ENCODE peak calls at places on chromosomes 6 and 20, in eight cellular contexts. R is KBM-7; W is NCI-H446 treated with DMSO at 0.1 percent for 48 hours; B is HCEC 1CT; V is dermis blood vessel endothelial cell; Q is NCI-H1436; E is IMR-90; O is activated effector memory CD4-positive, alpha-beta T cell treated with Interleukin-2 at 50 U/mL for 16 hours. N is an unnamed sample.

GRCh38 chr6:21595951-21596378 is 2.4 kb downstream of the SOX4 start:
- DNase-seq in R (no peak), W (no peak), B (no peak), V (no peak), Q (peak), E (no peak), O (no peak), N (no peak)

GRCh38 chr6:47042238-47042843 is at the start of gene ADGRF1:
- DNase-seq in R (no peak), W (no peak), B (no peak), V (no peak), Q (no peak), E (no peak), O (no peak), N (no peak)

GRCh38 chr20:4153661-4154238 is 138.4 kb upstream of the RNF24 start:
- DNase-seq in R (no peak), W (no peak), B (no peak), V (no peak), Q (no peak), E (no peak), O (no peak), N (no peak)

GRCh38 chr6:90266845-90267621 is 29.6 kb downstream of the BACH2 start:
- DNase-seq in R (no peak), W (no peak), B (no peak), V (no peak), Q (no peak), E (no peak), O (no peak), N (no peak)

GRCh38 chr6:32692019-32692418 is 25.6 kb upstream of the HLA-DQB1 start:
- DNase-seq in R (peak), W (no peak), B (no peak), V (peak), Q (no peak), E (no peak), O (peak), N (peak)

GRCh38 chr6:27752038-27752885 is 159.9 kb downstream of the OR2B2 start:
- DNase-seq in R (peak), W (peak), B (peak), V (peak), Q (peak), E (peak), O (peak), N (peak)

GRCh38 chr20:47670913-47671312 is 114.4 kb downstream of the SULF2 start:
- DNase-seq in R (no peak), W (no peak), B (no peak), V (no peak), Q (no peak), E (no peak), O (no peak), N (no peak)

GRCh38 chr20:58875111-58875510 is 22.6 kb downstream of the GNAS start:
- DNase-seq in R (no peak), W (no peak), B (no peak), V (no peak), Q (no peak), E (no peak), O (no peak), N (no peak)

GRCh38 chr20:58433759-58434158 is 44.7 kb downstream of the VAPB start:
- DNase-seq in R (no peak), W (no peak), B (peak), V (peak), Q (no peak), E (peak), O (no peak), N (peak)

GRCh38 chr6:105318660-105319059 is 84.2 kb downstream of the PREP start:
- DNase-seq in R (no peak), W (peak), B (peak), V (no peak), Q (no peak), E (peak), O (no peak), N (peak)

GRCh38 chr20:1266167-1266973 is at the start of gene SNPH:
- DNase-seq in R (no peak), W (no peak), B (peak), V (peak), Q (peak), E (peak), O (peak), N (peak)

GRCh38 chr20:48025061-48025515 is 239.8 kb upstream of the SULF2 start:
- DNase-seq in R (no peak), W (no peak), B (no peak), V (no peak), Q (no peak), E (peak), O (no peak), N (peak)

GRCh38 chr6:39239527-39240154 is 10.4 kb upstream of the KCNK5 start:
- DNase-seq in R (no peak), W (no peak), B (no peak), V (no peak), Q (no peak), E (no peak), O (no peak), N (no peak)

GRCh38 chr6:2630362-2630761 is 120.4 kb downstream of the MYLK4 start:
- DNase-seq in R (no peak), W (peak), B (peak), V (peak), Q (no peak), E (peak), O (no peak), N (peak)

GRCh38 chr6:166595061-166595780 is 8.7 kb upstream of the RAMACL start:
- DNase-seq in R (no peak), W (no peak), B (peak), V (no peak), Q (no peak), E (peak), O (no peak), N (peak)

GRCh38 chr20:5608448-5609161 is 141.6 kb upstream of the SHLD1 start:
- DNase-seq in R (peak), W (no peak), B (peak), V (peak), Q (no peak), E (peak), O (no peak), N (no peak)

GRCh38 chr20:11511816-11512215 is 405.9 kb upstream of the BTBD3 start:
- DNase-seq in R (no peak), W (no peak), B (no peak), V (no peak), Q (no peak), E (no peak), O (no peak), N (no peak)

N was measured in MG63.